ENCODE peak calls at places on chromosomes 5 and 9, in ten cellular contexts. W, C, Z, N, A, D, V, U, M and R are unnamed samples.

GRCh38 chr9:37017546-37017945 is 16.5 kb downstream of the PAX5 start:
- DNase-seq in U (no peak), Z (no peak), D (no peak), N (no peak), C (no peak), V (no peak), M (no peak), W (no peak), A (no peak), R (no peak)

GRCh38 chr9:76571288-76572204 is 112.6 kb downstream of the GCNT1 start:
- DNase-seq in V (no peak), M (no peak), C (no peak), A (no peak), N (no peak), W (no peak), Z (peak), D (no peak), U (no peak), R (no peak)

GRCh38 chr9:97744710-97745708 is 47.9 kb upstream of the XPA start:
- DNase-seq in V (peak), W (no peak), D (no peak), N (no peak), A (peak), Z (no peak), U (no peak), C (no peak), M (no peak), R (no peak)

GRCh38 chr9:121299467-121300282 is 31.7 kb downstream of the GSN start:
- DNase-seq in D (peak), C (no peak), M (no peak), N (no peak), W (no peak), Z (peak), A (peak), U (peak), V (peak), R (no peak)

GRCh38 chr5:24208540-24209141 is 436.1 kb downstream of the CDH10 start:
- DNase-seq in D (no peak), A (no peak), W (no peak), M (no peak), N (no peak), Z (no peak), U (no peak), C (no peak), V (no peak), R (no peak)

GRCh38 chr5:127275641-127276193 is 14.9 kb upstream of the MEGF10 start:
- DNase-seq in D (no peak), Z (no peak), V (no peak), N (no peak), W (no peak), U (no peak), C (no peak), A (no peak), M (no peak), R (no peak)

GRCh38 chr5:115816226-115817042 is at the start of gene CDO1:
- DNase-seq in U (peak), N (no peak), V (peak), M (no peak), A (peak), D (peak), Z (peak), C (no peak), W (peak), R (no peak)

GRCh38 chr9:99294850-99295461 is 72.9 kb downstream of the SEC61B start:
- DNase-seq in N (no peak), V (no peak), C (no peak), W (no peak), A (no peak), Z (no peak), D (no peak), U (peak), M (no peak), R (peak)

GRCh38 chr9:94507531-94508258 is 47.2 kb upstream of the PCAT7 start:
- DNase-seq in N (no peak), C (no peak), W (no peak), A (no peak), U (no peak), M (no peak), V (no peak), D (no peak), Z (no peak), R (no peak)

GRCh38 chr5:135332519-135333150 is 66.4 kb downstream of the MACROH2A1 start:
- DNase-seq in A (no peak), M (peak), W (no peak), Z (peak), C (no peak), D (no peak), U (peak), N (peak), V (no peak), R (peak)

GRCh38 chr5:157159209-157159751 is 6.8 kb downstream of the GARIN3 start:
- DNase-seq in W (no peak), A (no peak), Z (no peak), C (no peak), U (no peak), D (no peak), M (no peak), V (no peak), N (no peak), R (no peak)

GRCh38 chr5:151469386-151469785 is 22.0 kb downstream of the SLC36A1 start:
- DNase-seq in N (no peak), A (no peak), D (no peak), W (no peak), C (no peak), Z (no peak), U (no peak), M (no peak), V (no peak), R (no peak)

GRCh38 chr5:102901821-102902448 is 146.8 kb downstream of the PAM start:
- DNase-seq in M (no peak), C (no peak), Z (no peak), W (no peak), U (no peak), V (no peak), N (no peak), A (no peak), D (no peak), R (no peak)

GRCh38 chr5:92991681-92992472 is 589.1 kb downstream of the NR2F1-AS1 start:
- DNase-seq in V (no peak), D (no peak), Z (no peak), M (no peak), C (no peak), U (peak), N (no peak), W (no peak), A (no peak), R (no peak)

GRCh38 chr5:37839441-37840035 is 303 bp downstream of the GDNF start:
- DNase-seq in Z (peak), W (no peak), V (peak), N (no peak), U (peak), M (no peak), D (peak), C (no peak), A (peak), R (no peak)

GRCh38 chr5:84014966-84015365 is 294.3 kb upstream of the HAPLN1 start:
- DNase-seq in C (no peak), Z (no peak), W (no peak), N (no peak), D (no peak), V (no peak), U (no peak), M (no peak), A (no peak), R (no peak)

GRCh38 chr5:73448072-73448432 is 525 bp downstream of the FOXD1 start:
- DNase-seq in U (no peak), W (peak), N (no peak), V (peak), C (no peak), D (no peak), M (no peak), A (peak), Z (no peak), R (no peak)

GRCh38 chr5:54525226-54525625 is 7.7 kb downstream of the SNX18 start:
- DNase-seq in Z (no peak), C (no peak), A (no peak), U (no peak), W (no peak), V (no peak), M (no peak), D (no peak), N (no peak), R (no peak)

GRCh38 chr5:91219141-91219802 is 163.8 kb downstream of the ARRDC3 start:
- DNase-seq in D (no peak), U (no peak), A (no peak), W (no peak), C (no peak), V (no peak), M (no peak), Z (no peak), N (no peak), R (no peak)

GRCh38 chr5:61178702-61179101 is 16.4 kb upstream of the SMIM15 start:
- DNase-seq in C (no peak), D (no peak), W (no peak), M (no peak), A (no peak), U (no peak), Z (no peak), V (no peak), N (no peak), R (no peak)

GRCh38 chr9:109253241-109253636 is 67.6 kb downstream of the EPB41L4B start:
- DNase-seq in C (no peak), N (no peak), Z (no peak), W (no peak), M (no peak), U (no peak), A (no peak), D (no peak), V (no peak), R (no peak)

GRCh38 chr5:2611561-2612096 is 139.8 kb downstream of the IRX2 start:
- DNase-seq in V (no peak), N (no peak), A (peak), D (no peak), U (no peak), W (no peak), Z (no peak), M (no peak), C (no peak), R (no peak)

GRCh38 chr9:98958271-98958989 is 14.7 kb downstream of the COL15A1 start:
- DNase-seq in N (no peak), W (no peak), A (no peak), U (no peak), V (no peak), C (no peak), D (no peak), Z (no peak), M (no peak), R (no peak)

GRCh38 chr5:54774281-54775171 is 210.9 kb downstream of the ESM1 start:
- DNase-seq in V (no peak), A (no peak), M (no peak), W (no peak), Z (no peak), N (no peak), C (no peak), D (no peak), U (no peak), R (no peak)

GRCh38 chr9:292915-293314 is 78.2 kb downstream of the DOCK8 start:
- DNase-seq in W (no peak), D (no peak), M (no peak), N (no peak), A (no peak), V (no peak), U (no peak), Z (no peak), C (no peak), R (no peak)